ENCODE peak calls at places on chromosome 9, in four cellular contexts. G is right atrium auricular region, O is fibroblast of lung, E is PC-3. Q is an unnamed sample.
A peak's percentile ranks its signal among the peaks of the same experiment; 100 is the strongest.

GRCh38 chr9:121895836-121896544 is 197.1 kb downstream of the TTLL11 start:
- DNase-seq in G (no peak), O (peak; percentile 49), E (no peak), Q (peak; percentile 75)

GRCh38 chr9:122261469-122261881 is 3.2 kb downstream of the RBM18 start:
- DNase-seq in G (peak; percentile 76), O (peak; percentile 71), E (peak; percentile 77), Q (peak; percentile 74)

GRCh38 chr9:75027187-75028107 is 646 bp downstream of the CARNMT1 start:
- DNase-seq in G (peak; percentile 73), O (peak; percentile 47), E (peak; percentile 20), Q (peak; percentile 35)

GRCh38 chr9:91376239-91376638 is 14.5 kb upstream of the AUH start:
- DNase-seq in G (no peak), O (peak; percentile 43), E (no peak), Q (no peak)

GRCh38 chr9:88747768-88748167 is 212.8 kb downstream of the NXNL2 start:
- DNase-seq in G (peak; percentile 84), O (peak; percentile 94), E (peak; percentile 72), Q (peak; percentile 91)

GRCh38 chr9:38226491-38226951 is 157.5 kb upstream of the SHB start:
- DNase-seq in G (no peak), O (no peak), E (peak; percentile 29), Q (peak; percentile 2)

GRCh38 chr9:92140754-92141143 is 25.5 kb upstream of the SPTLC1 start:
- DNase-seq in G (no peak), O (no peak), E (no peak), Q (no peak)

GRCh38 chr9:95036676-95037075 is 280.8 kb downstream of the FANCC start:
- DNase-seq in G (no peak), O (no peak), E (no peak), Q (no peak)

GRCh38 chr9:20397348-20397747 is 225.0 kb downstream of the MLLT3 start:
- DNase-seq in G (no peak), O (no peak), E (no peak), Q (no peak)

GRCh38 chr9:5364294-5364990 is 24.8 kb upstream of the RLN1 start:
- DNase-seq in G (no peak), O (peak; percentile 46), E (no peak), Q (peak; percentile 52)

GRCh38 chr9:91775011-91775707 is 174.9 kb downstream of the ROR2 start:
- DNase-seq in G (no peak), O (peak; percentile 64), E (peak; percentile 62), Q (peak; percentile 66)

GRCh38 chr9:112170235-112170634 is 4.9 kb downstream of the SUSD1 start:
- DNase-seq in G (no peak), O (no peak), E (peak; percentile 77), Q (no peak)

GRCh38 chr9:84493284-84493947 is 152.9 kb upstream of the SLC28A3 start:
- DNase-seq in G (no peak), O (no peak), E (no peak), Q (no peak)

GRCh38 chr9:78694950-78695349 is 398.0 kb downstream of the PSAT1 start:
- DNase-seq in G (no peak), O (no peak), E (no peak), Q (no peak)

GRCh38 chr9:96604005-96604320 is 15.7 kb downstream of the CDC14B start:
- DNase-seq in G (no peak), O (no peak), E (no peak), Q (no peak)

GRCh38 chr9:137474271-137474670 is 15.1 kb upstream of the NSMF start:
- DNase-seq in G (no peak), O (no peak), E (no peak), Q (no peak)

GRCh38 chr9:93594041-93594756 is 17.8 kb downstream of the PHF2 start:
- DNase-seq in G (peak; percentile 60), O (no peak), E (no peak), Q (no peak)

GRCh38 chr9:87194471-87194870 is 247.2 kb upstream of the GAS1 start:
- DNase-seq in G (no peak), O (peak; percentile 56), E (no peak), Q (peak; percentile 65)

GRCh38 chr9:100216178-100216787 is 117.2 kb downstream of the INVS start:
- DNase-seq in G (peak; percentile 62), O (peak; percentile 72), E (peak; percentile 67), Q (peak; percentile 77)

GRCh38 chr9:115672477-115673316 is 480.9 kb upstream of the PAPPA start:
- DNase-seq in G (no peak), O (peak; percentile 97), E (peak; percentile 71), Q (peak; percentile 96)

GRCh38 chr9:136691316-136692189 is 4.3 kb upstream of the AGPAT2 start:
- DNase-seq in G (no peak), O (no peak), E (no peak), Q (no peak)

GRCh38 chr9:94915476-94916450 is 189.3 kb downstream of the AOPEP start:
- DNase-seq in G (peak; percentile 54), O (no peak), E (no peak), Q (no peak)

GRCh38 chr9:71119746-71120145 is 1.7 kb downstream of the TRPM3 start:
- DNase-seq in G (no peak), O (no peak), E (no peak), Q (no peak)

GRCh38 chr9:86856259-86856658 is 91.0 kb downstream of the GAS1 start:
- DNase-seq in G (no peak), O (peak; percentile 10), E (no peak), Q (no peak)

GRCh38 chr9:133750927-133751649 is 12.9 kb upstream of the SARDH start:
- DNase-seq in G (peak; percentile 23), O (no peak), E (no peak), Q (no peak)

GRCh38 chr9:124769451-124770358 is 1.4 kb downstream of the NR6A1 start:
- DNase-seq in G (no peak), O (peak; percentile 39), E (peak; percentile 30), Q (no peak)

GRCh38 chr9:35954942-35955546 is 2.9 kb downstream of the OR2S2 start:
- DNase-seq in G (no peak), O (peak; percentile 91), E (peak; percentile 79), Q (peak; percentile 92)

GRCh38 chr9:134689320-134690181 is 47.9 kb downstream of the COL5A1 start:
- DNase-seq in G (peak; percentile 89), O (peak; percentile 53), E (peak; percentile 42), Q (peak; percentile 67)

GRCh38 chr9:2356391-2356790 is 265.2 kb upstream of the VLDLR start:
- DNase-seq in G (no peak), O (no peak), E (peak; percentile 28), Q (no peak)

GRCh38 chr9:77647659-77648457 is at the start of gene GNA14:
- DNase-seq in G (peak; percentile 61), O (peak; percentile 16), E (no peak), Q (peak; percentile 30)

GRCh38 chr9:77647267-77647658 is 859 bp downstream of the GNA14 start:
- DNase-seq in G (no peak), O (no peak), E (no peak), Q (no peak)

GRCh38 chr9:77649109-77649812 is 1.1 kb upstream of the GNA14 start:
- DNase-seq in G (no peak), O (peak; percentile 50), E (peak; percentile 61), Q (peak; percentile 71)

GRCh38 chr9:77648458-77649108 is 461 bp upstream of the GNA14 start:
- DNase-seq in G (peak; percentile 72), O (peak; percentile 22), E (peak; percentile 52), Q (peak; percentile 38)

GRCh38 chr9:77651203-77651602 is 3.1 kb upstream of the GNA14 start:
- DNase-seq in G (no peak), O (no peak), E (no peak), Q (no peak)
- TF ChIP-seq CTCF in G (no peak), O (no peak), E (no peak), Q (no peak)

GRCh38 chr9:130265431-130266235 is at the start of gene HMCN2:
- DNase-seq in G (no peak), O (no peak), E (no peak), Q (no peak)

GRCh38 chr9:130266236-130267098 is 907 bp downstream of the HMCN2 start:
- DNase-seq in G (no peak), O (no peak), E (no peak), Q (no peak)

GRCh38 chr9:130267930-130268329 is 2.4 kb downstream of the HMCN2 start:
- DNase-seq in G (no peak), O (no peak), E (no peak), Q (no peak)

GRCh38 chr9:130271473-130271872 is 5.9 kb downstream of the HMCN2 start:
- DNase-seq in G (no peak), O (no peak), E (no peak), Q (no peak)

DNA sequence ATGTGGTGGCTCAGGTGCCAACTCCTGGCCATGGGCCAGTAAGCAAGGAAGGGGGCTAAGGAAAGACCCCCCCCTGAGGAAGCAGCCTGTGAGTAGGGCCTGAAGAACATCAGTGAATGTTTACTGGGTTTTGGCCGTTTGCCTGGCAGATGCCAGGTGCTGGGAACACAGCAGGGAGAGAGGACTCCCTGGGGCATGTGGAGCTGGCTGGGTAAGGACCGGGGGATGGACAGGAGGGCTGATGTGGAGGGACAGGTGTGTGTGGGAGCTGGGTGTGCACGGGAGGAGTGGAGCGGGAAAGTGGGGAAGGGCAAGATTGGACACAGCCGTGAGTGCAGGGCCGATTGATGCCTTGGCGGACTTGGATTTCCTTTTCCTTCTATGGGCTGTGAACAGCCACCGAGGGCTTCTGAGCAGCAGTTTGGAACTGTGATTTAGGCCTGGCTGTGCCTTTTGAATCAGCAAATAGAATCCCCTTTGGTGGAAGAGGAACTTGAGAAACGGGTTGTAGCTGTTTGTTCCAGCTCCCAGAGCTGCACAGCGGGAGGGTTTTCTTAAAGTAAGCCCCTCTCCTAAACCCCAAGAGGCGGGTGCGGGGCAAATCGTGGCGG is 3.1 kb downstream of the HMCN2 start:
- DNase-seq in G (no peak), O (no peak), E (no peak), Q (no peak)
- H3K4me3 ChIP-seq in G (no peak overlapping the region), O (no peak overlapping the region), E (no peak overlapping the region), Q (no peak overlapping the region)

GRCh38 chr9:114507726-114508125 is 2.5 kb upstream of the WHRN start:
- DNase-seq in G (no peak), O (peak; percentile 21), E (peak; percentile 27), Q (peak; percentile 31)
- TF ChIP-seq CTCF in G (no peak), O (peak; percentile 27), E (peak; percentile 54), Q (peak; percentile 32)

DNA sequence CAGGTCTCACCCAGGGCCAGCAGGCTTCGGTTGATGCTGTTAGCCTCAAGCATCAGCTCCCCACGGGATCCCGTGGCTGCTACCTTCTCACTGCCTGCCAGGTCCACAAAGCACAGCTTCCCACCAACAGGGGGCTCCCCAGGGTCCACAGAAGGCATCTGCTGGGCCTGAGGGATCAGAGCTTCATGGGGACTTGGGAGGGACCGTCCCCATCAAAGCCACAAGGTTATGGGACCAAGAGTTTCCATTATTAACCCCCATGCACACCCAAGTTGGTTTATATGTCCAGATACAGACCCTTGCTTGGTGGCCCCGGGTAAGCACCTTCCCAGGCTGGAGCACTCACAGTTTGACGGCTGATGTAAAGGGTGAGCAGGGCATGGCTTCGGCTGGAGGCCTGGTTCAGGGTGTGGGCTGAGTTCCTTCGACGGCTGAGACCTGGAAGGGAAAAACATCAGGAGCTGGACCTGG is 3.0 kb downstream of the KIF12 start:
- DNase-seq in G (no peak), O (no peak), E (no peak), Q (no peak)
- H3K4me3 ChIP-seq in G (no peak overlapping the region), O (no peak overlapping the region), E (no peak overlapping the region), Q (no peak overlapping the region)